ENCODE peak calls at places on chromosomes 3 and 15, in eight cellular contexts. A is cardiac fibroblast, Y is fibroblast of the aortic adventitia, E is A549, U is BJ, X is uterus, W is epithelial cell of esophagus, S is neural progenitor cell. T is an unnamed sample.

GRCh38 chr3:79380581-79380980 is 387.2 kb downstream of the ROBO1 start:
- DNase-seq in A (no peak), Y (no peak), E (no peak), U (no peak), X (no peak), W (peak; percentile 10), S (no peak), T (no peak)

GRCh38 chr3:64548200-64548889 is 139.5 kb downstream of the ADAMTS9 start:
- DNase-seq in A (peak; percentile 87), Y (peak; percentile 87), E (no peak), U (no peak), X (peak; percentile 72), W (no peak), S (no peak), T (no peak)

GRCh38 chr3:190076601-190077444 is 43.9 kb downstream of the P3H2 start:
- DNase-seq in A (peak; percentile 96), Y (peak; percentile 95), E (peak; percentile 61), U (peak; percentile 96), X (peak; percentile 62), W (peak; percentile 97), S (peak; percentile 75), T (peak; percentile 93)

GRCh38 chr3:53764376-53764775 is 81.8 kb downstream of the CHDH start:
- DNase-seq in A (no peak), Y (no peak), E (no peak), U (no peak), X (no peak), W (no peak), S (no peak), T (no peak)

GRCh38 chr15:41913251-41913650 is 19.4 kb upstream of the SPTBN5 start:
- DNase-seq in A (no peak), Y (no peak), E (no peak), U (no peak), X (no peak), W (no peak), S (no peak), T (no peak)

GRCh38 chr15:37106490-37107001 is 6.2 kb upstream of the MEIS2 start:
- DNase-seq in A (peak; percentile 75), Y (peak; percentile 71), E (no peak), U (no peak), X (peak; percentile 83), W (peak; percentile 36), S (peak; percentile 91), T (no peak)

GRCh38 chr3:16884748-16885587 is at the start of gene PLCL2:
- DNase-seq in A (peak; percentile 54), Y (peak; percentile 55), E (peak; percentile 57), U (no peak), X (peak; percentile 39), W (peak; percentile 21), S (peak; percentile 76), T (no peak)

GRCh38 chr15:90463381-90463780 is 66.3 kb upstream of the CRTC3 start:
- DNase-seq in A (peak; percentile 77), Y (peak; percentile 90), E (no peak), U (peak; percentile 23), X (peak; percentile 45), W (peak; percentile 67), S (no peak), T (peak; percentile 40)

GRCh38 chr3:12273045-12273695 is 15.7 kb upstream of the PPARG start:
- DNase-seq in A (no peak), Y (no peak), E (no peak), U (peak; percentile 29), X (no peak), W (no peak), S (no peak), T (no peak)

GRCh38 chr3:187744169-187745151 is 808 bp downstream of the BCL6 start:
- DNase-seq in A (peak; percentile 70), Y (peak; percentile 67), E (peak; percentile 15), U (no peak), X (peak; percentile 70), W (peak; percentile 41), S (peak; percentile 73), T (no peak)

GRCh38 chr3:28077566-28077965 is 163.9 kb upstream of the CMC1 start:
- DNase-seq in A (peak; percentile 69), Y (peak; percentile 66), E (no peak), U (no peak), X (no peak), W (peak; percentile 22), S (peak; percentile 75), T (peak; percentile 5)

GRCh38 chr3:56469141-56469540 is 874 bp upstream of the ERC2 start:
- DNase-seq in A (no peak), Y (no peak), E (no peak), U (no peak), X (no peak), W (no peak), S (no peak), T (no peak)

GRCh38 chr3:56471771-56472170 is 3.5 kb upstream of the ERC2 start:
- DNase-seq in A (no peak), Y (no peak), E (no peak), U (no peak), X (no peak), W (no peak), S (no peak), T (no peak)

GRCh38 chr3:56468184-56469106 is at the start of gene ERC2:
- DNase-seq in A (peak; percentile 31), Y (peak; percentile 6), E (peak; percentile 6), U (no peak), X (no peak), W (peak; percentile 20), S (peak; percentile 97), T (no peak)

GRCh38 chr3:56467801-56468183 is 475 bp downstream of the ERC2 start:
- DNase-seq in A (no peak), Y (no peak), E (no peak), U (no peak), X (no peak), W (no peak), S (peak; percentile 70), T (no peak)

DNA sequence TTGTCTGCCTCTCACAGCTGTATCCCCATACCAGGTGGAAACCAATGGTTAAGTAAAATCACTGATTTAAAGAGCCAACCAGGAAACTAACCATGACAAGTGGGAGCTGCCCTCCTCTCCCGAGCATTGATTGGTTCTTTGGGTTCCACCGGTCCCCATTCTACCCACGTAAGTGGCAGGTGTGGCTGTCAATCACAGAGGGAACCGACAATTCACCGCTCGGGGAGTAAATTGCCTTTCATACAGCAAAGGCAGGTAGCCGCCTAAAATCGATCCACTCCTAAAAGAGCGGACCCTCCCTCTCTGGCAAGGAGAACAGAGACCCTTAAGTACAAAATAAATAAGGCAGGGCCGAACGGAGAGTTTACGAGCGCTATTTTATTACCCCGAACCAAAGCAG is 1.2 kb downstream of the ERC2 start:
- DNase-seq in A (peak; percentile 52), Y (peak; percentile 19), E (peak; percentile 66), U (no peak), X (peak; percentile 28), W (peak; percentile 85), S (peak; percentile 96), T (no peak)
- H3K4me3 ChIP-seq in A (peak overlapping the region; percentile 13), Y (no peak overlapping the region), E (peak overlapping the region; percentile 57), U (no peak overlapping the region), X (peak overlapping the region; percentile 36), W (peak overlapping the region; percentile 32), S (peak overlapping the region; percentile 82), T (no peak overlapping the region)

DNA sequence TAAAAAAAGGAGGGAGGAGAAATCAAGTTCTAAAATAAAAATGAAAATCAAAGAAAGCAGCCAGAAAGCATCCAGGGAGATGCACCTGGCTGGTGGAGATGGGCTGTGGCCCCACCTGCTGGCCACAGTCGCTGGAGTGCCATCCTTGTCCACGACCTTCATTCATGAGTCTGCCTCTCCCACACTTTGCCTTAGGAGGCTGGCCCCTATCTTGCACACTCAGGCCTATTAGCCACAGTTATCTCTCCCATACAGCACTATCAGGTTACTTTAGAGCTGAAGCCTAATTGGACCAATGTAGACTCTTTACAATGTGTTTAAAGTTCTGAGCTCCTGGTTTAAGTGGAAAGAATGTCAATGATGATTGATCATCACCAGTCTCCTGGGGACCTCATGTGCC is 392.0 kb upstream of the RORA start:
- DNase-seq in A (peak; percentile 2), Y (no peak), E (no peak), U (no peak), X (no peak), W (peak; percentile 17), S (peak; percentile 69), T (no peak)
- TF ChIP-seq CTCF in A (peak; percentile 41), Y (no peak), E (peak; percentile 37), U (no peak), X (peak; percentile 8), W (peak; percentile 39), S (peak; percentile 86), T (peak; percentile 50)

GRCh38 chr3:71065764-71066013 is 517.8 kb downstream of the FOXP1 start:
- DNase-seq in A (no peak), Y (peak; percentile 43), E (no peak), U (no peak), X (no peak), W (no peak), S (no peak), T (no peak)
- H3K4me3 ChIP-seq in A (peak overlapping the region; percentile 66), Y (peak overlapping the region; percentile 77), E (peak overlapping the region; percentile 64), U (peak overlapping the region; percentile 62), X (peak overlapping the region; percentile 68), W (peak overlapping the region; percentile 59), S (peak overlapping the region; percentile 66), T (peak overlapping the region; percentile 56)

GRCh38 chr3:15306979-15307359 is 25.4 kb downstream of the SH3BP5 start:
- DNase-seq in A (no peak), Y (no peak), E (no peak), U (no peak), X (no peak), W (no peak), S (no peak), T (no peak)

GRCh38 chr3:15303728-15304127 is 28.7 kb downstream of the SH3BP5 start:
- DNase-seq in A (no peak), Y (no peak), E (no peak), U (no peak), X (no peak), W (no peak), S (no peak), T (no peak)

GRCh38 chr3:15303216-15303615 is 29.2 kb downstream of the SH3BP5 start:
- DNase-seq in A (no peak), Y (no peak), E (no peak), U (no peak), X (no peak), W (no peak), S (no peak), T (no peak)

GRCh38 chr3:15307580-15307979 is 24.8 kb downstream of the SH3BP5 start:
- DNase-seq in A (no peak), Y (no peak), E (no peak), U (no peak), X (no peak), W (no peak), S (peak; percentile 28), T (no peak)

DNA sequence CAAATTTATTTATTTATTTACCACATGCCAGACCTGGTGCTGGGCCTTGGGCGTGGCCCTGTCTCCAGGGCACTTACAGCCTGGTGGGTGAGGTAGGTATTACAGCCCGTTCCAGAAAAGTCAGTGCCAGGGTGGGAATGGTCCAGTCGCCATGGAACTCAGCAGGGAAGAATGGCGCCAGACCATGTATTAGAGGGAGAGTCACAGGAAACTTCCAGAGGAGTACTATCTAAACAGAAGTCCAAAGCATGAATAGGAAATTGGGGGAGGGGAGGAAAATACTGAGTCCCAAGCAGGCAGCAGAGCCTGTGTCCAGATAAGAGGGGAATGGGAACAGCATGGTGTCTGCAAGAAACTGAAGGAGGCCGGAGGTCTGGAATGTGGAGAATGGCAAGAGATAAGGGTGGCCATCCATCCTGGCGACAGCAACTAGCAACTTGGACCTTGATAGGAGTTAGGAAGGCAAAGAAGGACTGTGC is 27.0 kb downstream of the SH3BP5 start:
- DNase-seq in A (peak; percentile 76), Y (peak; percentile 87), E (peak; percentile 73), U (no peak), X (no peak), W (peak; percentile 19), S (no peak), T (no peak)
- TF ChIP-seq CTCF in A (peak; percentile 55), Y (peak; percentile 66), E (no peak), U (peak; percentile 31), X (no peak), W (peak; percentile 43), S (peak; percentile 35), T (peak; percentile 30)

T was measured in AG09309.